ENCODE peak calls at places on chromosomes 6 and 20, in six cellular contexts. D, Q, L, Y, K and O are unnamed samples.

GRCh38 chr6:32086661-32087573 is 22.2 kb downstream of the TNXB start:
- DNase-seq in Q (peak), L (peak), K (peak), Y (peak), D (no peak), O (no peak)

GRCh38 chr6:122248844-122249243 is 150.6 kb upstream of the HSF2 start:
- DNase-seq in K (no peak), Q (no peak), L (no peak), D (no peak), Y (no peak), O (no peak)

GRCh38 chr6:13412639-13413465 is 74.5 kb downstream of the GFOD1 start:
- DNase-seq in K (no peak), D (peak), Y (no peak), L (no peak), Q (no peak), O (no peak)

GRCh38 chr6:44373051-44373450 is 14.5 kb upstream of the CDC5L start:
- DNase-seq in K (no peak), L (no peak), D (no peak), Q (no peak), Y (no peak), O (no peak)

GRCh38 chr6:27059621-27060425 is 187.7 kb upstream of the PRSS16 start:
- DNase-seq in L (peak), K (no peak), Y (no peak), D (peak), Q (peak), O (no peak)

GRCh38 chr6:56593801-56594318 is 48.8 kb downstream of the DST start:
- DNase-seq in Q (no peak), K (no peak), D (no peak), L (peak), Y (no peak), O (no peak)

GRCh38 chr6:141117869-141118268 is 1014.9 kb upstream of the GJE1 start:
- DNase-seq in Q (no peak), Y (no peak), L (peak), D (no peak), K (no peak), O (no peak)

GRCh38 chr20:25230177-25230831 is 17.6 kb upstream of the PYGB start:
- DNase-seq in Y (no peak), Q (no peak), L (no peak), D (no peak), K (no peak), O (no peak)

GRCh38 chr6:159871911-159872310 is 18.9 kb upstream of the MAS1 start:
- DNase-seq in Y (peak), Q (no peak), K (no peak), L (peak), D (no peak), O (no peak)

GRCh38 chr6:100463685-100464161 is 998 bp downstream of the SIM1 start:
- DNase-seq in L (no peak), D (no peak), Q (no peak), K (peak), Y (no peak), O (peak)

GRCh38 chr6:11007715-11008608 is 36.1 kb downstream of the ELOVL2 start:
- DNase-seq in D (no peak), L (peak), K (peak), Q (no peak), Y (no peak), O (peak)

GRCh38 chr6:14596410-14596809 is 478.8 kb downstream of the CD83 start:
- DNase-seq in L (peak), K (no peak), Q (peak), D (no peak), Y (no peak), O (no peak)

GRCh38 chr6:28167926-28168325 is 26.2 kb downstream of the ZKSCAN8 start:
- DNase-seq in K (no peak), Y (no peak), L (no peak), D (no peak), Q (no peak), O (no peak)

GRCh38 chr20:50487397-50487796 is 22.8 kb upstream of the PTPN1 start:
- DNase-seq in L (no peak), K (no peak), D (no peak), Q (no peak), Y (peak), O (no peak)

GRCh38 chr20:20765696-20766095 is 53.3 kb upstream of the RALGAPA2 start:
- DNase-seq in Y (no peak), K (no peak), D (no peak), Q (no peak), L (no peak), O (no peak)

GRCh38 chr6:21190701-21191588 is 402.6 kb upstream of the SOX4 start:
- DNase-seq in Y (no peak), D (no peak), K (no peak), Q (no peak), L (no peak), O (no peak)

GRCh38 chr6:105179244-105180065 is at the start of gene POPDC3:
- DNase-seq in L (peak), K (no peak), Q (peak), Y (no peak), D (no peak), O (peak)

GRCh38 chr6:78749326-78749725 is 118.0 kb upstream of the IRAK1BP1 start:
- DNase-seq in D (no peak), Q (no peak), L (peak), Y (no peak), K (no peak), O (peak)

GRCh38 chr20:54624701-54625472 is 149.5 kb downstream of the DOK5 start:
- DNase-seq in Y (no peak), K (no peak), D (no peak), L (no peak), Q (peak), O (no peak)

GRCh38 chr6:129575378-129576118 is 134.4 kb downstream of the ARHGAP18 start:
- DNase-seq in Y (no peak), D (peak), K (peak), L (peak), Q (peak), O (peak)

GRCh38 chr6:144149894-144150672 is at the start of gene STX11:
- DNase-seq in Y (peak), K (peak), D (peak), L (peak), Q (peak), O (peak)

GRCh38 chr20:58555078-58555765 is 40.0 kb upstream of the APCDD1L start:
- DNase-seq in K (peak), L (peak), D (no peak), Y (no peak), Q (peak), O (peak)

GRCh38 chr20:3248993-3249347 is 10.0 kb upstream of the SLC4A11 start:
- DNase-seq in L (no peak), D (no peak), Q (no peak), Y (no peak), K (no peak), O (no peak)

GRCh38 chr20:53774487-53775203 is 181.0 kb upstream of the ZNF217 start:
- DNase-seq in Q (peak), D (no peak), Y (no peak), L (peak), K (peak), O (peak)

GRCh38 chr20:13397300-13397724 is 176.2 kb downstream of the ISM1 start:
- DNase-seq in L (peak), D (no peak), K (no peak), Y (no peak), Q (no peak), O (no peak)

GRCh38 chr6:159422041-159422984 is 253.1 kb downstream of the FNDC1 start:
- DNase-seq in K (no peak), Q (no peak), D (no peak), Y (no peak), L (no peak), O (no peak)

GRCh38 chr6:119716668-119717270 is 367.2 kb upstream of the MAN1A1 start:
- DNase-seq in D (no peak), Y (no peak), L (no peak), K (no peak), Q (no peak), O (no peak)

GRCh38 chr20:6040540-6040939 is 13.3 kb downstream of the LRRN4 start:
- DNase-seq in K (no peak), Y (no peak), L (no peak), Q (no peak), D (no peak), O (no peak)

GRCh38 chr6:3748726-3749389 is 2.7 kb downstream of the PXDC1 start:
- DNase-seq in D (no peak), K (no peak), Q (no peak), Y (no peak), L (no peak), O (no peak)

GRCh38 chr20:32329817-32330554 is 28.1 kb upstream of the ASXL1 start:
- DNase-seq in L (no peak), Q (no peak), K (no peak), D (no peak), Y (no peak), O (no peak)

GRCh38 chr6:137471951-137472350 is 22.2 kb downstream of the OLIG3 start:
- DNase-seq in Y (no peak), K (no peak), D (no peak), Q (no peak), L (no peak), O (no peak)

GRCh38 chr6:159044899-159045727 is at the start of gene TAGAP:
- DNase-seq in L (peak), K (no peak), Y (peak), Q (peak), D (no peak), O (no peak)

GRCh38 chr20:36703530-36703929 is 42.4 kb downstream of the NDRG3 start:
- DNase-seq in D (no peak), Y (no peak), L (no peak), Q (no peak), K (no peak), O (no peak)

GRCh38 chr6:153852481-153852880 is 186.6 kb upstream of the OPRM1 start:
- DNase-seq in D (no peak), L (peak), K (no peak), Q (no peak), Y (no peak), O (no peak)

GRCh38 chr6:156963712-156964700 is 186.8 kb downstream of the ARID1B start:
- DNase-seq in L (peak), D (no peak), K (peak), Q (no peak), Y (peak), O (no peak)

GRCh38 chr6:106220485-106220884 is 105.1 kb downstream of the ATG5 start:
- DNase-seq in Q (no peak), L (no peak), K (no peak), Y (no peak), D (no peak), O (no peak)

GRCh38 chr20:4234128-4234527 is 218.8 kb upstream of the RNF24 start:
- DNase-seq in K (no peak), Y (no peak), D (no peak), Q (no peak), L (peak), O (no peak)

GRCh38 chr6:83464741-83465140 is 33.9 kb upstream of the ME1 start:
- DNase-seq in Q (no peak), K (no peak), L (no peak), Y (no peak), D (no peak), O (no peak)